ENCODE peak calls at places on chromosomes 11 and 22, in four cellular contexts. T is CD8-positive, alpha-beta T cell; S is CD4-positive, alpha-beta memory T cell; H is pancreas. O is an unnamed sample. For H3K36me3, the result is how much of the 10 kb centered on the place peaks cover.

GRCh38 chr11:111414267-111414931 is 35.3 kb upstream of the POU2AF1 start:
- DNase-seq in S (no peak), T (no peak), H (no peak), O (peak)

GRCh38 chr11:91998466-91998865 is 226.2 kb upstream of the FAT3 start:
- DNase-seq in H (no peak), S (no peak), T (no peak), O (no peak)

GRCh38 chr11:35671396-35672127 is 9.0 kb downstream of the TRIM44 start:
- DNase-seq in T (no peak), H (no peak), S (no peak), O (no peak)

GRCh38 chr22:26435327-26436093 is 6.5 kb downstream of the ASPHD2 start:
- DNase-seq in T (no peak), H (no peak), S (no peak), O (no peak)

GRCh38 chr22:45441158-45441557 is 27.7 kb downstream of the RIBC2 start:
- DNase-seq in H (peak), S (peak), T (no peak), O (no peak)

GRCh38 chr22:29148036-29148435 is 57.7 kb upstream of the EMID1 start:
- DNase-seq in H (no peak), S (no peak), T (no peak), O (no peak)

GRCh38 chr22:22565991-22566390 is 6.9 kb upstream of the PRAME start:
- DNase-seq in H (no peak), S (no peak), T (no peak), O (no peak)

GRCh38 chr11:120096326-120096725 is 41.6 kb downstream of the TRIM29 start:
- DNase-seq in S (no peak), T (no peak), H (no peak), O (no peak)

GRCh38 chr11:95095858-95096587 is 6.4 kb downstream of the ENDOD1 start:
- DNase-seq in H (no peak), S (no peak), T (no peak), O (peak)

GRCh38 chr11:16382638-16383380 is 26.5 kb upstream of the SOX6 start:
- DNase-seq in S (no peak), T (no peak), H (no peak), O (no peak)

DNA sequence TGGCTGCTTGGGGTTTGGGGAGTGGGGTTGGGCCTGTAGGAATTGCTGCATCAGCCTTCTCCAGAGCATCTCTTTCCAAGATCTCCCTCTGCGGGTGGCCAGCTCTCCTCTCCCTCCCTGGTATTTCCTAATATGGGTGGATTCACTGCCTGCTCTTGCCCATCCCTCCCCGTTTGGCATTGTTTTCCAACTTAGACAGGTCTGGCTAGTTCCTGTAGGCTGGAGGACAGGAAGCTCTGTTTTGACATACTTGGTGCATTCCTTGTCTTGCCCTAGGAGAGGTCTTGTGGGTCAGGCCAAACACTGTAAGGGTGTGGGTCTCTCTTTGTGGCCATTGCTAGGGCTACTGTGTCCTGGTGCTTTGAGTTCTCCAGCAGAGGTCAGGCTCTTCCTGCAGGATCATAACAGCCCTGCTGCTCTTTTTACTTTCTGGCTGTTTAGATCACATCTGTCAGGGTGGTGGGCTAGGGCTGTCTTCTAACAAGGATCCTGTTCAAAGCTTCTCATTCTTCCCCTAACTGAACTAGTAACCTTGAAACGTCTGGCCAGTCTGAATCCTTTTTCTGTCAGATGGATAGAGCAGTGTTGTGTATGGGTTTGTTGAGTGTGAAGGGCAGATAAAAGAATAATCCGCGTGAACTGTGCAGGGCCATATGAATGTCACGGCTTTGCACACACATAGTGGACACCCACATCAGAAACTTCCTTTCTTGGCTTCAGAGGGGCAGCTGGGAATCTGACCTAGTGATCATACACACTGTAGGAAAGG is 18.3 kb upstream of the MICALL1 start:
- DNase-seq in H (no peak), T (no peak), S (no peak), O (no peak)
- H3K36me3 ChIP-seq in H (under half), T (under half), S (under half), O (under half)

DNA sequence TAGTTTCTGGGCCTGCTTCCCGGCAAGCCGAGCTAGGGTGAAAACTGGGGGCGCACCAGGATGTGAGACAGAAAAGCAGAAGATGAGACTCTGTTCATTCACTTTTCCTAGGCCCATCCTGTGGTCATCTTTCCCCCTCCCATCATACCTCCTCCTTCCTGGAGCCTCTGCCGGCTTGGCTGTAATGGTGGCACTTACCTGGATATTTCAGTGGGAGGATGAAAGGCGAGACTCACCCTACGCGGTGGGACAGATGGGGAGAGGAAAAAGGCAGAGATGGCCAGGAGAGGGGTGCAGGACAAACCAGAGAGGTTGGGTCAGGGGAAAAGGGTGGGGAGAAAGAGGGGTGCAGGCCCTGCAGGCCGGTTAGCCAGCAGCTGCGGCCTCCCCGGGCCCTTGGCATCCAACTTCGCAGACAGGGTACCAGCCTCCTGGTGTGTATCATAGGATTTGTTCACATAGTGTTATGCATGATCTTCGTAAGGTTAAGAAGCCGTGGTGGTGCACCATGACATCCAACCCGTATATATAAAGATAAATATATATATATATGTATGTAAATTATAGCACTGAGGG is 41.5 kb upstream of the NNMT start:
- DNase-seq in T (no peak), H (no peak), S (no peak), O (no peak)
- H3K36me3 ChIP-seq in T (under half), H (under half), S (under half), O (under half)

GRCh38 chr11:45860348-45860747 is 13.1 kb downstream of the CRY2 start:
- DNase-seq in S (no peak), T (no peak), H (no peak), O (no peak)
- H3K36me3 ChIP-seq in S (half or more), T (half or more), H (under half), O (under half)

GRCh38 chr11:127680146-127680545 is 679.6 kb upstream of the KIRREL3 start:
- DNase-seq in H (no peak), T (no peak), S (no peak), O (no peak)

GRCh38 chr11:127677813-127678212 is 677.2 kb upstream of the KIRREL3 start:
- DNase-seq in H (no peak), T (no peak), S (no peak), O (no peak)

DNA sequence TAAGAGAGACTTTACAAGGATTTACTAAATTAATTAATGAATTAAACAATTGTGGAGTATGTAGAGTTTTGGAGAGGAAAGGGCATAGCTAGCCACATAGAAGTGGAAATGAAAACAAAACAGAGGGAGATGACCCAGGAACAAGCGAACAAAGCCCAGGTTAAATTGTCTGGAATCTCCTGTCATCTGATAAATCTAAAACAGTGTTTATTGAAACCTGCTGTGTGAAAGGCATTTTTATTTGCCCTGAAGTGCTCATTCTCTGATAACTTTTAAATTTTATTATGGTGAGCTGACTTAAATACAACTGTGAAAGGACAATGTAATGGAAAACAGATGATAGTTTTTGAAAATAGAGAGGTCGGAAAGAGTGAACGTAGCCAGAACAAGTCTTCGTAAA is 682.8 kb upstream of the KIRREL3 start:
- DNase-seq in S (no peak), T (no peak), H (no peak), O (no peak)
- H3K36me3 ChIP-seq in S (under half), T (under half), H (under half), O (under half)

GRCh38 chr22:19057999-19058491 is 64.2 kb downstream of the DGCR2 start:
- DNase-seq in H (no peak), S (no peak), T (no peak), O (no peak)
- H3K36me3 ChIP-seq in H (under half), S (half or more), T (half or more), O (under half)

GRCh38 chr22:31440681-31441080 is 41.3 kb downstream of the DRG1 start:
- DNase-seq in T (no peak), S (no peak), H (no peak), O (no peak)
- H3K36me3 ChIP-seq in T (half or more), S (half or more), H (half or more), O (half or more)

DNA sequence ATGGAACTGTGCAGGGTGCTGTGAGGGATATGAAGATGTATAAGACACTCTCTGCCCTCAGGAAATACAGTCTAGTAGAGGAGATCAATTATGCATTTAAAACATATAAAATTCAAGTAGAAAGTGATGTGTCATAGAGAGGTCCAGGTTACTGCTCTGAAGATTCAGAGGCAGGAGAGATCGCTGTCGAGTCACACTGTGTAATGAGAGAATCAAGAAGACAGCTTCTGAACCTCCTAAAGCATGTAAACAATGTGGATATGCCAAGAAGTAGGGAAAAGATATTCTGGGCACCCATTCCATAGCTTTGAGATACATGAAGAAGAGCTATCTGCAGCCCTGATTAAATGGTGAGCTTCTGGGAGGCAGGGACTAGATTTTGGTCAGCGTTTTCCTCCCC is 16.7 kb downstream of the SSH3 start:
- DNase-seq in H (no peak), S (no peak), T (no peak), O (no peak)
- H3K36me3 ChIP-seq in H (under half), S (under half), T (under half), O (under half)

DNA sequence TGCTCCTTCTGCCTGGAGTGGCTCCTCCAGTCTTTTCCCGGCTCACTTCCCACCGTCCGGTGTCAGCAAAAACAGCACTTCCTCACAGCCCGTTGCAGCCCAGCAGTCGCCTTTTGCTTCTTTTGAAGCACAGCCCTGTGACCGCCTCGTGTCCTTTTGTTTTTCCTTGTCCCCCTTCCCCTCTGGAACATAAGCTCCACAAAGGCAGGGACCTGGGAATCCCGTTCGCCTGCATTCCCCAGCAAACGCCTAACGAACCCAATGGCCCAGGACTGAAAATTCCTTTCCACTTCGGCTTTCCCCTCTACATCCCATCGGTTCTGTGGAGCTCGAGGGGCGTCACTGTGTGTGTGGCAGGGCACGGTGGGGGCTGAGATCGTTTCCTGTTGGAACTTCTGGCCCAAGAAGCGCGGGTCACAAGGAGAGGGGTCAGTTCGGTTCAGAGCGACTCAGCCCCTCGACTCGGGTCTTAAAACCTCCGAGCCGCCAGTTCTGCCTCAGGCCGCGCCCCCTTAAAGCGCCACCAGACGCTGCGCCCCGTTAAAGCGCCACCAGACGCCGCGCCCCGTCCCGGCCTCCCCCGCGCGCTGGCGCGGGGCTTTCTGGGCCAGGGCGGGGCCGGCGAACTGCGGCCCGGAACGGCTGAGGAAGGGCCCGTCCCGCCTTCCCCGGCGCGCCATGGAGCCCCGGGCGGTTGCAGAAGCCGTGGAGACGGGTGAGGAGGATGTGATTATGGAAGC is 839 bp downstream of the RIC8A start:
- DNase-seq in S (peak), H (peak), T (peak), O (peak)
- H3K36me3 ChIP-seq in S (half or more), H (under half), T (half or more), O (half or more)

GRCh38 chr11:125977333-125977732 is 31.5 kb downstream of the VSIG10L2 start:
- DNase-seq in T (no peak), H (no peak), S (no peak), O (no peak)
- H3K36me3 ChIP-seq in T (under half), H (under half), S (under half), O (under half)

O was measured in GM06990.